ENCODE peak calls at places on chromosomes 5 and 9, in seven cellular contexts. One of them, this sample, is unnamed.

GRCh38 chr5:138274189-138274853 is at the start of gene GFRA3:
- DNase-seq in adipocyte: peak
- DNase-seq in cardiac fibroblast: no peak
- DNase-seq in CD4-positive, CD25-positive, alpha-beta regulatory T cell: no peak
- DNase-seq in ovary: peak
- DNase-seq in coronary artery: no peak
- DNase-seq in Jurkat, Clone E6-1: no peak
- DNase-seq in this sample: no peak

GRCh38 chr9:111153973-111154590 is 115.8 kb upstream of the LPAR1 start:
- DNase-seq in coronary artery: no peak
- DNase-seq in ovary: no peak
- DNase-seq in Jurkat, Clone E6-1: peak
- DNase-seq in CD4-positive, CD25-positive, alpha-beta regulatory T cell: no peak
- DNase-seq in adipocyte: no peak
- DNase-seq in cardiac fibroblast: no peak
- DNase-seq in this sample: no peak

GRCh38 chr5:142364251-142365145 is 39.7 kb upstream of the SPRY4 start:
- DNase-seq in cardiac fibroblast: peak
- DNase-seq in CD4-positive, CD25-positive, alpha-beta regulatory T cell: no peak
- DNase-seq in Jurkat, Clone E6-1: no peak
- DNase-seq in adipocyte: no peak
- DNase-seq in ovary: no peak
- DNase-seq in coronary artery: no peak
- DNase-seq in this sample: peak

GRCh38 chr9:110769667-110770066 is 101.1 kb downstream of the MUSK start:
- DNase-seq in CD4-positive, CD25-positive, alpha-beta regulatory T cell: no peak
- DNase-seq in Jurkat, Clone E6-1: no peak
- DNase-seq in ovary: no peak
- DNase-seq in coronary artery: no peak
- DNase-seq in cardiac fibroblast: no peak
- DNase-seq in adipocyte: peak
- DNase-seq in this sample: no peak

GRCh38 chr9:34190996-34191892 is 12.4 kb downstream of the UBAP1 start:
- DNase-seq in coronary artery: no peak
- DNase-seq in cardiac fibroblast: peak
- DNase-seq in CD4-positive, CD25-positive, alpha-beta regulatory T cell: no peak
- DNase-seq in ovary: no peak
- DNase-seq in adipocyte: peak
- DNase-seq in Jurkat, Clone E6-1: no peak
- DNase-seq in this sample: no peak

GRCh38 chr9:16704489-16705111 is 165.9 kb downstream of the BNC2 start:
- DNase-seq in adipocyte: peak
- DNase-seq in coronary artery: peak
- DNase-seq in CD4-positive, CD25-positive, alpha-beta regulatory T cell: no peak
- DNase-seq in Jurkat, Clone E6-1: no peak
- DNase-seq in ovary: peak
- DNase-seq in cardiac fibroblast: no peak
- DNase-seq in this sample: peak

GRCh38 chr5:163622796-163623195 is 117.4 kb downstream of the MAT2B start:
- DNase-seq in cardiac fibroblast: no peak
- DNase-seq in CD4-positive, CD25-positive, alpha-beta regulatory T cell: no peak
- DNase-seq in coronary artery: no peak
- DNase-seq in Jurkat, Clone E6-1: no peak
- DNase-seq in adipocyte: no peak
- DNase-seq in ovary: no peak
- DNase-seq in this sample: no peak

GRCh38 chr5:107472620-107473064 is 198.1 kb downstream of the EFNA5 start:
- DNase-seq in Jurkat, Clone E6-1: no peak
- DNase-seq in adipocyte: no peak
- DNase-seq in cardiac fibroblast: no peak
- DNase-seq in ovary: no peak
- DNase-seq in CD4-positive, CD25-positive, alpha-beta regulatory T cell: no peak
- DNase-seq in coronary artery: no peak
- DNase-seq in this sample: no peak

GRCh38 chr5:13188393-13188792 is 756.1 kb downstream of the DNAH5 start:
- DNase-seq in CD4-positive, CD25-positive, alpha-beta regulatory T cell: no peak
- DNase-seq in adipocyte: no peak
- DNase-seq in ovary: no peak
- DNase-seq in Jurkat, Clone E6-1: no peak
- DNase-seq in coronary artery: no peak
- DNase-seq in cardiac fibroblast: peak
- DNase-seq in this sample: no peak

GRCh38 chr5:126941403-126941802 is 89.0 kb downstream of the MARCHF3 start:
- DNase-seq in Jurkat, Clone E6-1: no peak
- DNase-seq in ovary: no peak
- DNase-seq in adipocyte: no peak
- DNase-seq in CD4-positive, CD25-positive, alpha-beta regulatory T cell: no peak
- DNase-seq in coronary artery: no peak
- DNase-seq in cardiac fibroblast: no peak
- DNase-seq in this sample: no peak

GRCh38 chr9:112548836-112549235 is 62.2 kb downstream of the KIAA1958 start:
- DNase-seq in CD4-positive, CD25-positive, alpha-beta regulatory T cell: no peak
- DNase-seq in Jurkat, Clone E6-1: no peak
- DNase-seq in coronary artery: no peak
- DNase-seq in ovary: no peak
- DNase-seq in adipocyte: peak
- DNase-seq in cardiac fibroblast: peak
- DNase-seq in this sample: no peak

GRCh38 chr9:135326633-135327152 is 152.9 kb upstream of the PPP1R26 start:
- DNase-seq in coronary artery: no peak
- DNase-seq in Jurkat, Clone E6-1: no peak
- DNase-seq in CD4-positive, CD25-positive, alpha-beta regulatory T cell: no peak
- DNase-seq in adipocyte: no peak
- DNase-seq in ovary: no peak
- DNase-seq in cardiac fibroblast: no peak
- DNase-seq in this sample: no peak

GRCh38 chr5:29054694-29055093 is 2016.3 kb upstream of the CDH9 start:
- DNase-seq in cardiac fibroblast: no peak
- DNase-seq in adipocyte: no peak
- DNase-seq in ovary: no peak
- DNase-seq in Jurkat, Clone E6-1: no peak
- DNase-seq in CD4-positive, CD25-positive, alpha-beta regulatory T cell: no peak
- DNase-seq in coronary artery: no peak
- DNase-seq in this sample: no peak
- H3K4me3 ChIP-seq in cardiac fibroblast: no peak
- H3K4me3 ChIP-seq in adipocyte: no peak
- H3K4me3 ChIP-seq in ovary: no peak
- H3K4me3 ChIP-seq in Jurkat, Clone E6-1: no peak
- H3K4me3 ChIP-seq in CD4-positive, CD25-positive, alpha-beta regulatory T cell: no peak
- H3K4me3 ChIP-seq in coronary artery: no peak
- H3K4me3 ChIP-seq in this sample: no peak

DNA sequence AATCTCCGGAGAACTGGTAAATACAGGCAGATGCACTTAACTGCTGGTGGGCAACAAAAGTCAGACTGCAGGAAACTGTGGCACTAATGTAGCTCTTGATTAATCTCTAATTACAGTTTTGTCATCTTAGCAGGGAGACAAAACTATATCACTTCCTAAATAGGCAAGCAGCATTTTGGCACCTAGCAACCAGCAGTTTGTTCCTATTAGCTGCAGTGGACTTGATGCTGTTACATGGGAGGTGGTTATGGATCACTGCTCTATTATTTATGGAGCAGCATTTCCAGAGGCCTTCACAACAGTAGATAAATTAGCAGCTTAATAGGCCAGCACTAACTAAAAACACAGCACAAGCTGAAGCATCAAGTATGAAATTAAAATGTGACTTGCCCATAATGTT is 518.3 kb upstream of the ITGA1 start:
- DNase-seq in Jurkat, Clone E6-1: no peak
- DNase-seq in adipocyte: no peak
- DNase-seq in cardiac fibroblast: no peak
- DNase-seq in CD4-positive, CD25-positive, alpha-beta regulatory T cell: no peak
- DNase-seq in coronary artery: no peak
- DNase-seq in ovary: no peak
- DNase-seq in this sample: no peak
- H3K4me3 ChIP-seq in Jurkat, Clone E6-1: no peak
- H3K4me3 ChIP-seq in adipocyte: peak
- H3K4me3 ChIP-seq in cardiac fibroblast: no peak
- H3K4me3 ChIP-seq in CD4-positive, CD25-positive, alpha-beta regulatory T cell: no peak
- H3K4me3 ChIP-seq in coronary artery: no peak
- H3K4me3 ChIP-seq in ovary: no peak
- H3K4me3 ChIP-seq in this sample: no peak

GRCh38 chr9:80191108-80191507 is 619.3 kb downstream of the TLE4 start:
- DNase-seq in CD4-positive, CD25-positive, alpha-beta regulatory T cell: no peak
- DNase-seq in ovary: no peak
- DNase-seq in Jurkat, Clone E6-1: no peak
- DNase-seq in coronary artery: no peak
- DNase-seq in adipocyte: peak
- DNase-seq in cardiac fibroblast: no peak
- DNase-seq in this sample: no peak
- H3K4me3 ChIP-seq in CD4-positive, CD25-positive, alpha-beta regulatory T cell: no peak
- H3K4me3 ChIP-seq in ovary: no peak
- H3K4me3 ChIP-seq in Jurkat, Clone E6-1: no peak
- H3K4me3 ChIP-seq in coronary artery: no peak
- H3K4me3 ChIP-seq in adipocyte: no peak
- H3K4me3 ChIP-seq in cardiac fibroblast: no peak
- H3K4me3 ChIP-seq in this sample: no peak

GRCh38 chr5:173243808-173244305 is 8.9 kb upstream of the NKX2-5 start:
- DNase-seq in cardiac fibroblast: no peak
- DNase-seq in Jurkat, Clone E6-1: no peak
- DNase-seq in coronary artery: no peak
- DNase-seq in ovary: no peak
- DNase-seq in CD4-positive, CD25-positive, alpha-beta regulatory T cell: no peak
- DNase-seq in adipocyte: no peak
- DNase-seq in this sample: no peak
- H3K4me3 ChIP-seq in cardiac fibroblast: no peak
- H3K4me3 ChIP-seq in Jurkat, Clone E6-1: no peak
- H3K4me3 ChIP-seq in coronary artery: peak
- H3K4me3 ChIP-seq in ovary: no peak
- H3K4me3 ChIP-seq in CD4-positive, CD25-positive, alpha-beta regulatory T cell: no peak
- H3K4me3 ChIP-seq in adipocyte: no peak
- H3K4me3 ChIP-seq in this sample: no peak

GRCh38 chr9:114685951-114686350 is 4.0 kb upstream of the TEX48 start:
- DNase-seq in adipocyte: no peak
- DNase-seq in CD4-positive, CD25-positive, alpha-beta regulatory T cell: no peak
- DNase-seq in cardiac fibroblast: no peak
- DNase-seq in coronary artery: no peak
- DNase-seq in ovary: no peak
- DNase-seq in Jurkat, Clone E6-1: no peak
- DNase-seq in this sample: no peak
- H3K4me3 ChIP-seq in adipocyte: no peak
- H3K4me3 ChIP-seq in CD4-positive, CD25-positive, alpha-beta regulatory T cell: no peak
- H3K4me3 ChIP-seq in cardiac fibroblast: no peak
- H3K4me3 ChIP-seq in coronary artery: no peak
- H3K4me3 ChIP-seq in ovary: no peak
- H3K4me3 ChIP-seq in Jurkat, Clone E6-1: no peak
- H3K4me3 ChIP-seq in this sample: no peak

GRCh38 chr5:67215592-67216471 is 19.2 kb upstream of the CD180 start:
- DNase-seq in coronary artery: no peak
- DNase-seq in Jurkat, Clone E6-1: peak
- DNase-seq in CD4-positive, CD25-positive, alpha-beta regulatory T cell: peak
- DNase-seq in adipocyte: peak
- DNase-seq in ovary: peak
- DNase-seq in cardiac fibroblast: peak
- DNase-seq in this sample: peak

GRCh38 chr5:67209141-67209771 is 12.7 kb upstream of the CD180 start:
- DNase-seq in Jurkat, Clone E6-1: peak
- DNase-seq in ovary: peak
- DNase-seq in cardiac fibroblast: peak
- DNase-seq in CD4-positive, CD25-positive, alpha-beta regulatory T cell: peak
- DNase-seq in coronary artery: no peak
- DNase-seq in adipocyte: peak
- DNase-seq in this sample: peak

GRCh38 chr5:67214036-67214435 is 17.4 kb upstream of the CD180 start:
- DNase-seq in adipocyte: peak
- DNase-seq in Jurkat, Clone E6-1: no peak
- DNase-seq in coronary artery: no peak
- DNase-seq in cardiac fibroblast: no peak
- DNase-seq in ovary: no peak
- DNase-seq in CD4-positive, CD25-positive, alpha-beta regulatory T cell: no peak
- DNase-seq in this sample: no peak

GRCh38 chr5:67211926-67212325 is 15.3 kb upstream of the CD180 start:
- DNase-seq in adipocyte: peak
- DNase-seq in cardiac fibroblast: peak
- DNase-seq in Jurkat, Clone E6-1: no peak
- DNase-seq in ovary: no peak
- DNase-seq in coronary artery: no peak
- DNase-seq in CD4-positive, CD25-positive, alpha-beta regulatory T cell: no peak
- DNase-seq in this sample: no peak

GRCh38 chr5:67214713-67215591 is 18.4 kb upstream of the CD180 start:
- DNase-seq in coronary artery: no peak
- DNase-seq in adipocyte: no peak
- DNase-seq in Jurkat, Clone E6-1: no peak
- DNase-seq in ovary: no peak
- DNase-seq in CD4-positive, CD25-positive, alpha-beta regulatory T cell: no peak
- DNase-seq in cardiac fibroblast: no peak
- DNase-seq in this sample: no peak
- H3K4me3 ChIP-seq in coronary artery: peak
- H3K4me3 ChIP-seq in adipocyte: no peak
- H3K4me3 ChIP-seq in Jurkat, Clone E6-1: no peak
- H3K4me3 ChIP-seq in ovary: no peak
- H3K4me3 ChIP-seq in CD4-positive, CD25-positive, alpha-beta regulatory T cell: peak
- H3K4me3 ChIP-seq in cardiac fibroblast: no peak
- H3K4me3 ChIP-seq in this sample: no peak

DNA sequence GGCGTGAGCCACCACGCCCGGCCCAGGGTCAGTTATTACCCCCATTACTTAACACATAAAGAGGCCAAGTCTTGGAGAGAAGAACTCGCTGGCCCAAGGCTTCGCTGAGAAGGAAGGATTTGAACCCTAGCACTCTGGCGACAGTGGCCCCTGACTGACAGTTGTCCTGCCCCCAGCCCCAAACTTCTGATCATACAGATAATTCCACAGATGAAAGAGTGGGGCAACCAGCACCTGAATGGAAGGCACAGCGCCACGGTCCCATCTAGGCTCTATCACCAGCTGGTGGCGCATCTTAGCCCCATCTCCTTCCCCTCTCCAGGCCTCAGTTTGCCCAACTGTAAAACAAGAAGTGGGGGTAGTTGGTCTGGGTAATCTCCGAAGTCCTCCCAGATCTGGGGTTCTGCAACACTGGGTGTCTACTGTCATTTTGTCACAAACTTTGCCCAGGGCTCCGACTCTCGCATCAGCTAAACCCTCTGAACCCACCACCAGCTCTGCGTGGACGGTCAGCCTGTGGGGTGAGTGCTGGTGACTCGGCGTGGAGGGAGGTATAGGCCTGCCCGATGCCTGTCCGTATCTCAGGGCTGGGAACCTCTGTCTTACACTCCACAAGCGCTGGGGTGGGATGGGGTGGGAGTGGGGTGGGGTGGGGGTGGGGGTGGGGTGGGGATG is 209.3 kb downstream of the C9orf50 start:
- DNase-seq in CD4-positive, CD25-positive, alpha-beta regulatory T cell: no peak
- DNase-seq in coronary artery: no peak
- DNase-seq in Jurkat, Clone E6-1: no peak
- DNase-seq in cardiac fibroblast: no peak
- DNase-seq in adipocyte: no peak
- DNase-seq in ovary: no peak
- DNase-seq in this sample: no peak
- H3K4me3 ChIP-seq in CD4-positive, CD25-positive, alpha-beta regulatory T cell: no peak
- H3K4me3 ChIP-seq in coronary artery: no peak
- H3K4me3 ChIP-seq in Jurkat, Clone E6-1: no peak
- H3K4me3 ChIP-seq in cardiac fibroblast: no peak
- H3K4me3 ChIP-seq in adipocyte: no peak
- H3K4me3 ChIP-seq in ovary: no peak
- H3K4me3 ChIP-seq in this sample: no peak

GRCh38 chr5:157657516-157657915 is 5.3 kb upstream of the SOX30 start:
- DNase-seq in CD4-positive, CD25-positive, alpha-beta regulatory T cell: no peak
- DNase-seq in ovary: no peak
- DNase-seq in coronary artery: no peak
- DNase-seq in cardiac fibroblast: no peak
- DNase-seq in adipocyte: no peak
- DNase-seq in Jurkat, Clone E6-1: no peak
- DNase-seq in this sample: no peak
- H3K4me3 ChIP-seq in CD4-positive, CD25-positive, alpha-beta regulatory T cell: no peak
- H3K4me3 ChIP-seq in ovary: no peak
- H3K4me3 ChIP-seq in coronary artery: no peak
- H3K4me3 ChIP-seq in cardiac fibroblast: no peak
- H3K4me3 ChIP-seq in adipocyte: no peak
- H3K4me3 ChIP-seq in Jurkat, Clone E6-1: no peak
- H3K4me3 ChIP-seq in this sample: no peak

GRCh38 chr5:180071418-180072255 is at the start of gene RNF130:
- DNase-seq in ovary: peak
- DNase-seq in cardiac fibroblast: peak
- DNase-seq in coronary artery: peak
- DNase-seq in CD4-positive, CD25-positive, alpha-beta regulatory T cell: peak
- DNase-seq in Jurkat, Clone E6-1: peak
- DNase-seq in adipocyte: peak
- DNase-seq in this sample: peak
- H3K4me3 ChIP-seq in ovary: peak
- H3K4me3 ChIP-seq in cardiac fibroblast: peak
- H3K4me3 ChIP-seq in coronary artery: peak
- H3K4me3 ChIP-seq in CD4-positive, CD25-positive, alpha-beta regulatory T cell: peak
- H3K4me3 ChIP-seq in Jurkat, Clone E6-1: peak
- H3K4me3 ChIP-seq in adipocyte: peak
- H3K4me3 ChIP-seq in this sample: peak

This sample was measured in adrenal gland.